ENCODE peak calls at places on chromosomes 2 and 18, in eight cellular contexts. W is HCT116, H is K562, D is transverse colon, E is HL-60, P is spleen, N is GM23338, I is breast epithelium. Y is an unnamed sample.
A peak's percentile ranks its signal among the peaks of the same experiment; 100 is the strongest.

GRCh38 chr18:32086866-32087265 is 4.8 kb upstream of the RNF138 start:
- DNase-seq in E (peak; percentile 69), D (no peak), N (no peak), W (peak; percentile 64), I (no peak), P (no peak), H (no peak), Y (no peak)

GRCh38 chr2:98868548-98869271 is 67.3 kb downstream of the CRACDL start:
- DNase-seq in H (no peak), P (no peak), N (no peak), D (peak; percentile 22), W (no peak), E (no peak), I (no peak), Y (no peak)

GRCh38 chr2:239225921-239226561 is 174.8 kb downstream of the HDAC4 start:
- DNase-seq in N (no peak), I (no peak), E (no peak), W (no peak), H (no peak), P (peak; percentile 59), D (no peak), Y (no peak)

GRCh38 chr2:236998250-236998649 is 87.4 kb upstream of the COPS8 start:
- DNase-seq in H (no peak), P (no peak), E (no peak), I (no peak), N (no peak), W (no peak), D (no peak), Y (peak; percentile 88)

GRCh38 chr2:69386789-69387734 is at the start of gene GFPT1:
- DNase-seq in E (peak; percentile 79), H (peak; percentile 94), P (peak; percentile 98), N (peak; percentile 89), I (peak; percentile 94), D (peak; percentile 97), W (peak; percentile 65), Y (peak; percentile 97)

GRCh38 chr2:134371041-134371440 is 117.2 kb downstream of the MGAT5 start:
- DNase-seq in E (no peak), W (no peak), I (no peak), D (no peak), P (no peak), N (no peak), H (no peak), Y (no peak)

GRCh38 chr2:10659898-10660568 is 29.7 kb downstream of the NOL10 start:
- DNase-seq in W (peak; percentile 49), D (peak; percentile 56), P (no peak), H (peak; percentile 63), E (no peak), N (peak; percentile 63), I (peak; percentile 54), Y (peak; percentile 74)

GRCh38 chr2:74366036-74366435 is 14.1 kb downstream of the DCTN1 start:
- DNase-seq in I (no peak), E (no peak), N (no peak), W (no peak), P (no peak), D (no peak), H (no peak), Y (no peak)

GRCh38 chr2:197972017-197972416 is 167.6 kb downstream of the PLCL1 start:
- DNase-seq in W (no peak), P (no peak), E (no peak), H (no peak), N (no peak), I (no peak), D (no peak), Y (peak; percentile 95)

GRCh38 chr2:85161626-85161960 is 28.4 kb downstream of the TCF7L1 start:
- DNase-seq in H (no peak), N (no peak), D (no peak), P (no peak), W (no peak), I (no peak), E (no peak), Y (no peak)

GRCh38 chr18:41096504-41096903 is 858.5 kb upstream of the PIK3C3 start:
- DNase-seq in H (no peak), I (no peak), N (no peak), W (no peak), D (no peak), P (no peak), E (no peak), Y (peak; percentile 36)

GRCh38 chr2:406876-407275 is 119.0 kb upstream of the ALKAL2 start:
- DNase-seq in N (no peak), H (no peak), E (no peak), D (no peak), W (no peak), I (no peak), P (no peak), Y (no peak)

GRCh38 chr2:229387815-229388214 is 116.7 kb upstream of the PID1 start:
- DNase-seq in W (no peak), D (no peak), N (no peak), P (no peak), I (no peak), H (no peak), E (no peak), Y (no peak)

GRCh38 chr2:47644351-47644750 is 138.6 kb upstream of the MSH6 start:
- DNase-seq in P (no peak), N (no peak), I (no peak), D (no peak), W (no peak), E (no peak), H (no peak), Y (no peak)

GRCh38 chr2:112694182-112694581 is 26.6 kb upstream of the NT5DC4 start:
- DNase-seq in I (no peak), N (no peak), W (no peak), P (no peak), D (no peak), E (no peak), H (no peak), Y (no peak)

GRCh38 chr2:224869601-224870000 is 153.4 kb upstream of the CCDC195 start:
- DNase-seq in E (no peak), N (no peak), H (no peak), D (no peak), I (no peak), W (no peak), P (no peak), Y (no peak)

GRCh38 chr2:2057125-2057721 is 273.9 kb downstream of the MYT1L start:
- DNase-seq in H (peak; percentile 63), P (peak; percentile 83), I (no peak), E (peak; percentile 13), W (peak; percentile 2), D (peak; percentile 16), N (peak; percentile 84), Y (peak; percentile 1)

GRCh38 chr2:156436477-156437085 is 402 bp downstream of the GPD2 start:
- DNase-seq in E (no peak), I (no peak), P (no peak), H (no peak), W (no peak), D (peak; percentile 42), N (peak; percentile 25), Y (peak; percentile 54)

GRCh38 chr18:32383040-32383819 is 87.5 kb downstream of the GAREM1 start:
- DNase-seq in N (no peak), P (no peak), D (no peak), I (no peak), E (no peak), W (peak; percentile 69), H (no peak), Y (peak; percentile 99)

GRCh38 chr18:47420130-47420529 is 168.7 kb upstream of the SKOR2 start:
- DNase-seq in I (no peak), N (no peak), W (no peak), P (no peak), E (no peak), D (no peak), H (no peak), Y (no peak)

GRCh38 chr18:470661-471501 is 29.6 kb downstream of the COLEC12 start:
- DNase-seq in E (peak; percentile 79), H (no peak), W (no peak), I (no peak), P (no peak), N (no peak), D (no peak), Y (peak; percentile 57)

GRCh38 chr2:45888167-45888566 is 236.7 kb downstream of the PRKCE start:
- DNase-seq in E (no peak), W (no peak), I (no peak), N (no peak), H (no peak), D (no peak), P (no peak), Y (no peak)

GRCh38 chr2:38925982-38926381 is 36.3 kb downstream of the ARHGEF33 start:
- DNase-seq in W (no peak), E (no peak), H (peak; percentile 25), N (peak; percentile 69), P (no peak), I (no peak), D (no peak), Y (no peak)

GRCh38 chr2:203869207-203869606 is 1.6 kb downstream of the CTLA4 start:
- DNase-seq in E (no peak), P (no peak), D (no peak), H (no peak), N (no peak), I (no peak), W (no peak), Y (no peak)

GRCh38 chr2:230503798-230504197 is 87.8 kb downstream of the SP100 start:
- DNase-seq in D (no peak), W (no peak), N (no peak), H (no peak), I (no peak), E (no peak), P (no peak), Y (no peak)

GRCh38 chr2:231597014-231597611 is 4.4 kb downstream of the TEX44 start:
- DNase-seq in H (no peak), N (no peak), I (no peak), D (no peak), W (no peak), E (no peak), P (no peak), Y (no peak)

GRCh38 chr18:79919089-79919488 is 32.4 kb downstream of the SLC66A2 start:
- DNase-seq in N (no peak), P (peak; percentile 64), E (no peak), H (no peak), D (peak; percentile 5), W (no peak), I (peak; percentile 51), Y (no peak)

GRCh38 chr2:200797242-200797770 is 14.4 kb upstream of the BZW1 start:
- DNase-seq in W (no peak), P (no peak), H (no peak), E (no peak), I (no peak), D (no peak), N (no peak), Y (no peak)
- TF ChIP-seq POLR2AphosphoS5 in W (no peak), P (no peak), H (no peak), E (no peak), I (no peak), D (no peak), N (no peak), Y (no peak)

GRCh38 chr2:191167766-191168165 is 17.0 kb upstream of the STAT4 start:
- DNase-seq in E (no peak), W (no peak), H (no peak), D (no peak), I (no peak), P (no peak), N (no peak), Y (peak; percentile 19)
- TF ChIP-seq POLR2AphosphoS5 in E (no peak), W (no peak), H (no peak), D (no peak), I (no peak), P (no peak), N (no peak), Y (no peak)

GRCh38 chr2:191171708-191172355 is 21.0 kb upstream of the STAT4 start:
- DNase-seq in I (no peak), H (no peak), N (peak; percentile 21), E (no peak), P (no peak), W (no peak), D (no peak), Y (peak; percentile 47)
- TF ChIP-seq POLR2AphosphoS5 in I (no peak), H (no peak), N (no peak), E (no peak), P (no peak), W (no peak), D (no peak), Y (no peak)

GRCh38 chr2:64228126-64228678 is 84.0 kb upstream of the PELI1 start:
- DNase-seq in W (peak; percentile 15), D (peak; percentile 85), N (peak; percentile 99), I (peak; percentile 57), H (peak; percentile 62), E (peak; percentile 17), P (peak; percentile 97), Y (peak; percentile 84)
- TF ChIP-seq POLR2AphosphoS5 in W (peak; percentile 29), D (peak; percentile 75), N (peak; percentile 83), I (peak; percentile 68), H (no peak), E (peak; percentile 74), P (peak; percentile 93), Y (no peak)

Y was measured in endothelial cell of umbilical vein.